ENCODE peak calls at places on chromosomes 12 and 14, in nine cellular contexts. One of them, this sample, is unnamed.

GRCh38 chr14:89767861-89768268 is 186.7 kb downstream of the EFCAB11 start:
- DNase-seq in uterus: no peak
- DNase-seq in tibial nerve: no peak
- DNase-seq in LNCaP clone FGC: peak; percentile 8
- DNase-seq in cardiac muscle cell: peak; percentile 74
- DNase-seq in CD8-positive, alpha-beta memory T cell: peak; percentile 32
- DNase-seq in H7: peak; percentile 36
- DNase-seq in NT2/D1: no peak
- DNase-seq in suprapubic skin: no peak
- DNase-seq in this sample: peak; percentile 31

GRCh38 chr12:12614342-12614741 is 2.7 kb downstream of the CREBL2 start:
- DNase-seq in uterus: no peak
- DNase-seq in tibial nerve: no peak
- DNase-seq in LNCaP clone FGC: no peak
- DNase-seq in cardiac muscle cell: no peak
- DNase-seq in CD8-positive, alpha-beta memory T cell: no peak
- DNase-seq in H7: no peak
- DNase-seq in NT2/D1: no peak
- DNase-seq in suprapubic skin: no peak
- DNase-seq in this sample: no peak

GRCh38 chr14:87491816-87492215 is 501.2 kb downstream of the GALC start:
- DNase-seq in uterus: no peak
- DNase-seq in tibial nerve: no peak
- DNase-seq in LNCaP clone FGC: no peak
- DNase-seq in cardiac muscle cell: no peak
- DNase-seq in CD8-positive, alpha-beta memory T cell: no peak
- DNase-seq in H7: no peak
- DNase-seq in NT2/D1: no peak
- DNase-seq in suprapubic skin: no peak
- DNase-seq in this sample: no peak

GRCh38 chr12:82942521-82942920 is 255.8 kb downstream of the TMTC2 start:
- DNase-seq in uterus: no peak
- DNase-seq in tibial nerve: no peak
- DNase-seq in LNCaP clone FGC: no peak
- DNase-seq in cardiac muscle cell: no peak
- DNase-seq in CD8-positive, alpha-beta memory T cell: no peak
- DNase-seq in H7: no peak
- DNase-seq in NT2/D1: no peak
- DNase-seq in suprapubic skin: no peak
- DNase-seq in this sample: no peak

GRCh38 chr14:50531595-50532501 is 521 bp downstream of the MAP4K5 start:
- DNase-seq in uterus: peak; percentile 47
- DNase-seq in tibial nerve: peak; percentile 19
- DNase-seq in LNCaP clone FGC: no peak
- DNase-seq in cardiac muscle cell: peak; percentile 54
- DNase-seq in CD8-positive, alpha-beta memory T cell: peak; percentile 21
- DNase-seq in H7: no peak
- DNase-seq in NT2/D1: peak; percentile 39
- DNase-seq in suprapubic skin: peak; percentile 76
- DNase-seq in this sample: no peak

GRCh38 chr12:94516985-94517384 is 57.3 kb upstream of the CEP83 start:
- DNase-seq in uterus: no peak
- DNase-seq in tibial nerve: no peak
- DNase-seq in LNCaP clone FGC: no peak
- DNase-seq in cardiac muscle cell: peak; percentile 50
- DNase-seq in CD8-positive, alpha-beta memory T cell: no peak
- DNase-seq in H7: no peak
- DNase-seq in NT2/D1: no peak
- DNase-seq in suprapubic skin: no peak
- DNase-seq in this sample: no peak

GRCh38 chr14:59294662-59294992 is 106.2 kb downstream of the DAAM1 start:
- DNase-seq in uterus: no peak
- DNase-seq in tibial nerve: no peak
- DNase-seq in LNCaP clone FGC: no peak
- DNase-seq in cardiac muscle cell: peak; percentile 74
- DNase-seq in CD8-positive, alpha-beta memory T cell: no peak
- DNase-seq in H7: no peak
- DNase-seq in NT2/D1: no peak
- DNase-seq in suprapubic skin: no peak
- DNase-seq in this sample: peak; percentile 89

GRCh38 chr14:63853831-63854293 is 1.1 kb downstream of the SYNE2 start:
- DNase-seq in uterus: peak; percentile 46
- DNase-seq in tibial nerve: peak; percentile 31
- DNase-seq in LNCaP clone FGC: peak; percentile 42
- DNase-seq in cardiac muscle cell: peak; percentile 73
- DNase-seq in CD8-positive, alpha-beta memory T cell: peak; percentile 38
- DNase-seq in H7: peak; percentile 38
- DNase-seq in NT2/D1: no peak
- DNase-seq in suprapubic skin: peak; percentile 83
- DNase-seq in this sample: no peak

GRCh38 chr12:59069481-59069880 is 149.2 kb upstream of the LRIG3 start:
- DNase-seq in uterus: no peak
- DNase-seq in tibial nerve: no peak
- DNase-seq in LNCaP clone FGC: no peak
- DNase-seq in cardiac muscle cell: no peak
- DNase-seq in CD8-positive, alpha-beta memory T cell: no peak
- DNase-seq in H7: no peak
- DNase-seq in NT2/D1: no peak
- DNase-seq in suprapubic skin: no peak
- DNase-seq in this sample: no peak

GRCh38 chr12:42485823-42486222 is 103.7 kb downstream of the PRICKLE1 start:
- DNase-seq in uterus: no peak
- DNase-seq in tibial nerve: no peak
- DNase-seq in LNCaP clone FGC: no peak
- DNase-seq in cardiac muscle cell: no peak
- DNase-seq in CD8-positive, alpha-beta memory T cell: no peak
- DNase-seq in H7: peak; percentile 69
- DNase-seq in NT2/D1: peak; percentile 92
- DNase-seq in suprapubic skin: no peak
- DNase-seq in this sample: no peak
- H3K4me3 ChIP-seq in uterus: no peak overlapping the region
- H3K4me3 ChIP-seq in tibial nerve: no peak overlapping the region
- H3K4me3 ChIP-seq in LNCaP clone FGC: no peak overlapping the region
- H3K4me3 ChIP-seq in cardiac muscle cell: no peak overlapping the region
- H3K4me3 ChIP-seq in CD8-positive, alpha-beta memory T cell: no peak overlapping the region
- H3K4me3 ChIP-seq in H7: no peak overlapping the region
- H3K4me3 ChIP-seq in NT2/D1: no peak overlapping the region
- H3K4me3 ChIP-seq in suprapubic skin: no peak overlapping the region
- H3K4me3 ChIP-seq in this sample: no peak overlapping the region

GRCh38 chr14:81169267-81169666 is 51.5 kb downstream of the GTF2A1 start:
- DNase-seq in uterus: no peak
- DNase-seq in tibial nerve: no peak
- DNase-seq in LNCaP clone FGC: no peak
- DNase-seq in cardiac muscle cell: no peak
- DNase-seq in CD8-positive, alpha-beta memory T cell: no peak
- DNase-seq in H7: no peak
- DNase-seq in NT2/D1: no peak
- DNase-seq in suprapubic skin: no peak
- DNase-seq in this sample: no peak
- H3K4me3 ChIP-seq in uterus: peak overlapping the region; percentile 75
- H3K4me3 ChIP-seq in tibial nerve: no peak overlapping the region
- H3K4me3 ChIP-seq in LNCaP clone FGC: peak overlapping the region; percentile 75
- H3K4me3 ChIP-seq in cardiac muscle cell: peak overlapping the region; percentile 40
- H3K4me3 ChIP-seq in CD8-positive, alpha-beta memory T cell: peak overlapping the region; percentile 84
- H3K4me3 ChIP-seq in H7: no peak overlapping the region
- H3K4me3 ChIP-seq in NT2/D1: no peak overlapping the region
- H3K4me3 ChIP-seq in suprapubic skin: peak overlapping the region; percentile 81
- H3K4me3 ChIP-seq in this sample: peak overlapping the region; percentile 62

DNA sequence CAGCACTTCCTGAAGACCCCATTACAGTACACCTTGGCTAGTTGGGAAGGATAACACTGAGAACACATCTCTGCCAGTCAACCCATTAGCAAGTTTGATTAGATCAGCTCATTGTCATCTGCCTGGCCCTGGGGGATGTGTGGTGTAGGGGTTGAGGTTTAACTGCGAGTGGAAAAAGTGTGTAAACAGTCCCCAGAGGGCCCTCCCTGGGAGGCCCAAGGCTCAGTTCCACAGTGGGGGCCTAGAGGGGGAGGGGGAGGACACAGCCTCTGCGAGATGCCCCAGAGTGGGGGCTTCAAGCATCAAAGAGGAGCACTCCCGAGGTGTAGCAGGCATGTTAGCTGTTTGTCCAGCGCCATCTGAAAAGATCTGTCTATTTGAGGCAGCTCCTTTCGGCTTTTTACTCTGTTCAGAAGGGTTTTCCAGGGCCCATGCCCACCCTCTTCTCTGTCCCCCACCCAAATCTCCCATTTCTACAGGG is 344 bp downstream of the LPAR5 start:
- DNase-seq in uterus: no peak
- DNase-seq in tibial nerve: no peak
- DNase-seq in LNCaP clone FGC: no peak
- DNase-seq in cardiac muscle cell: no peak
- DNase-seq in CD8-positive, alpha-beta memory T cell: peak; percentile 25
- DNase-seq in H7: no peak
- DNase-seq in NT2/D1: no peak
- DNase-seq in suprapubic skin: no peak
- DNase-seq in this sample: no peak
- H3K4me3 ChIP-seq in uterus: no peak overlapping the region
- H3K4me3 ChIP-seq in tibial nerve: no peak overlapping the region
- H3K4me3 ChIP-seq in LNCaP clone FGC: no peak overlapping the region
- H3K4me3 ChIP-seq in cardiac muscle cell: no peak overlapping the region
- H3K4me3 ChIP-seq in CD8-positive, alpha-beta memory T cell: peak overlapping the region; percentile 42
- H3K4me3 ChIP-seq in H7: no peak overlapping the region
- H3K4me3 ChIP-seq in NT2/D1: no peak overlapping the region
- H3K4me3 ChIP-seq in suprapubic skin: peak overlapping the region; percentile 28
- H3K4me3 ChIP-seq in this sample: no peak overlapping the region

GRCh38 chr12:48118491-48118890 is 673 bp upstream of the PFKM start:
- DNase-seq in uterus: no peak
- DNase-seq in tibial nerve: no peak
- DNase-seq in LNCaP clone FGC: no peak
- DNase-seq in cardiac muscle cell: peak; percentile 11
- DNase-seq in CD8-positive, alpha-beta memory T cell: no peak
- DNase-seq in H7: peak; percentile 16
- DNase-seq in NT2/D1: no peak
- DNase-seq in suprapubic skin: no peak
- DNase-seq in this sample: no peak
- H3K4me3 ChIP-seq in uterus: peak overlapping the region; percentile 43
- H3K4me3 ChIP-seq in tibial nerve: peak overlapping the region; percentile 55
- H3K4me3 ChIP-seq in LNCaP clone FGC: peak overlapping the region; percentile 79
- H3K4me3 ChIP-seq in cardiac muscle cell: peak overlapping the region; percentile 81
- H3K4me3 ChIP-seq in CD8-positive, alpha-beta memory T cell: no peak overlapping the region
- H3K4me3 ChIP-seq in H7: no peak overlapping the region
- H3K4me3 ChIP-seq in NT2/D1: peak overlapping the region; percentile 82
- H3K4me3 ChIP-seq in suprapubic skin: peak overlapping the region; percentile 51
- H3K4me3 ChIP-seq in this sample: no peak overlapping the region

This sample was measured in astrocyte of the cerebellum.